ENCODE peak calls at places on chromosomes 6 and 20, in eight cellular contexts. E is Kasumi-1, W is NCI-H2081 treated with DMSO at 0.1 percent for 48 hours, L is epithelial cell of esophagus, Z is HFF-Myc, S is activated T-cell treated with anti-CD3 and anti-CD28 coated beads for 1 hour, B is Calu3, M is retina. G is an unnamed sample.

GRCh38 chr6:133526436-133526835 is 285.3 kb downstream of the EYA4 start:
- DNase-seq in Z (no peak), B (no peak), E (no peak), W (no peak), M (no peak), S (no peak), L (no peak), G (no peak)

GRCh38 chr6:24125980-24126379 is at the start of gene NRSN1:
- DNase-seq in M (peak), Z (no peak), W (peak), E (no peak), S (no peak), B (peak), L (peak), G (peak)

GRCh38 chr6:166361080-166361429 is 18.7 kb upstream of the SFT2D1 start:
- DNase-seq in S (no peak), E (no peak), M (no peak), L (peak), B (peak), Z (no peak), W (no peak), G (no peak)

GRCh38 chr20:59836768-59837167 is 96.7 kb downstream of the SYCP2 start:
- DNase-seq in S (no peak), L (peak), E (no peak), W (no peak), M (peak), B (no peak), Z (no peak), G (no peak)

GRCh38 chr6:116210750-116211425 is 43.0 kb downstream of the TSPYL4 start:
- DNase-seq in B (peak), Z (no peak), S (no peak), E (no peak), W (no peak), M (no peak), L (peak), G (no peak)

GRCh38 chr6:14010275-14010674 is 85.5 kb downstream of the RNF182 start:
- DNase-seq in S (no peak), M (no peak), B (no peak), Z (no peak), W (no peak), L (no peak), E (no peak), G (no peak)

GRCh38 chr6:113047148-113047547 is 700.0 kb downstream of the RFPL4B start:
- DNase-seq in S (no peak), B (no peak), Z (peak), L (no peak), M (no peak), W (no peak), E (no peak), G (no peak)

GRCh38 chr6:96521625-96522468 is at the start of gene UFL1:
- DNase-seq in M (peak), E (peak), L (peak), Z (peak), W (peak), S (peak), B (peak), G (peak)

GRCh38 chr20:11178946-11179654 is 505.3 kb upstream of the JAG1 start:
- DNase-seq in L (peak), M (no peak), S (no peak), Z (peak), E (no peak), B (peak), W (no peak), G (no peak)

GRCh38 chr6:124535299-124535698 is 426.9 kb upstream of the RNF217 start:
- DNase-seq in B (no peak), W (no peak), L (no peak), M (no peak), S (no peak), E (no peak), Z (no peak), G (no peak)

GRCh38 chr6:41640436-41640835 is 2.2 kb downstream of the MDFI start:
- DNase-seq in S (no peak), M (no peak), W (no peak), B (no peak), Z (no peak), E (no peak), L (no peak), G (no peak)

GRCh38 chr20:49685809-49686208 is 27.9 kb downstream of the B4GALT5 start:
- DNase-seq in L (peak), Z (no peak), M (no peak), S (no peak), W (no peak), E (peak), B (no peak), G (no peak)

GRCh38 chr6:17212541-17213371 is 68.4 kb upstream of the RBM24 start:
- DNase-seq in M (peak), Z (no peak), W (no peak), S (no peak), B (no peak), E (no peak), L (no peak), G (no peak)

GRCh38 chr6:18536693-18537092 is 149.5 kb downstream of the RNF144B start:
- DNase-seq in E (no peak), B (no peak), M (peak), S (no peak), L (no peak), Z (no peak), W (no peak), G (no peak)

GRCh38 chr6:124753001-124753400 is 209.2 kb upstream of the RNF217 start:
- DNase-seq in M (no peak), Z (no peak), W (no peak), L (no peak), B (no peak), S (no peak), E (no peak), G (no peak)

GRCh38 chr6:64777941-64778785 is 928.9 kb downstream of the EYS start:
- DNase-seq in Z (no peak), L (peak), M (no peak), B (no peak), S (no peak), E (no peak), W (no peak), G (no peak)

GRCh38 chr20:62808211-62808865 is 3.7 kb downstream of the OGFR start:
- DNase-seq in S (peak), L (peak), W (no peak), B (peak), E (peak), M (peak), Z (no peak), G (peak)

GRCh38 chr6:140052757-140053729 is 678.6 kb upstream of the CITED2 start:
- DNase-seq in Z (no peak), B (no peak), E (peak), S (no peak), M (no peak), W (no peak), L (peak), G (no peak)

GRCh38 chr6:144284474-144284752 is 722 bp upstream of the UTRN start:
- DNase-seq in L (no peak), M (no peak), E (no peak), S (no peak), W (no peak), B (no peak), Z (no peak), G (no peak)

GRCh38 chr20:33062105-33062629 is 8.5 kb downstream of the BPIFB3 start:
- DNase-seq in S (no peak), Z (no peak), M (no peak), E (no peak), B (no peak), L (no peak), W (no peak), G (no peak)

GRCh38 chr20:48841196-48841860 is 13.5 kb upstream of the PREX1 start:
- DNase-seq in W (no peak), B (no peak), E (no peak), L (no peak), Z (no peak), M (no peak), S (no peak), G (no peak)

G was measured in NCI-H1694.